ENCODE peak calls at places on chromosomes 4 and X, in ten cellular contexts. R, D, X, M, H, P, C, A, O and J are unnamed samples.

GRCh38 chr4:2262145-2262943 is 435 bp upstream of the MXD4 start:
- DNase-seq in R (peak; percentile 98), D (peak; percentile 99), X (peak; percentile 96), M (peak; percentile 97), H (peak; percentile 100), P (peak; percentile 100), C (peak; percentile 100), A (peak; percentile 99), O (peak; percentile 99), J (peak; percentile 99)

GRCh38 chrX:130543603-130544002 is 141.8 kb downstream of the RBMX2 start:
- DNase-seq in R (no peak), D (no peak), X (no peak), M (no peak), H (no peak), P (no peak), C (no peak), A (no peak), O (no peak), J (no peak)

GRCh38 chrX:151009582-151009981 is 26.4 kb downstream of the HMGB3 start:
- DNase-seq in R (no peak), D (no peak), X (no peak), M (no peak), H (no peak), P (no peak), C (no peak), A (no peak), O (peak; percentile 11), J (no peak)

GRCh38 chr4:40196724-40197281 is at the start of gene RHOH:
- DNase-seq in R (no peak), D (no peak), X (no peak), M (peak; percentile 82), H (no peak), P (peak; percentile 91), C (no peak), A (no peak), O (peak; percentile 76), J (no peak)

GRCh38 chr4:22634541-22635181 is 58.1 kb upstream of the GBA3 start:
- DNase-seq in R (peak; percentile 7), D (no peak), X (no peak), M (no peak), H (no peak), P (no peak), C (peak; percentile 7), A (no peak), O (no peak), J (peak; percentile 18)

GRCh38 chrX:39601193-39602085 is 496.3 kb downstream of the BCOR start:
- DNase-seq in R (no peak), D (no peak), X (no peak), M (no peak), H (no peak), P (no peak), C (no peak), A (no peak), O (no peak), J (no peak)

GRCh38 chrX:68204639-68205038 is 228.7 kb downstream of the OPHN1 start:
- DNase-seq in R (no peak), D (no peak), X (no peak), M (no peak), H (no peak), P (no peak), C (no peak), A (no peak), O (no peak), J (no peak)

GRCh38 chrX:41334866-41335589 is 1.1 kb downstream of the DDX3X start:
- DNase-seq in R (peak; percentile 54), D (peak; percentile 42), X (peak; percentile 31), M (peak; percentile 46), H (peak; percentile 76), P (peak; percentile 81), C (peak; percentile 64), A (no peak), O (peak; percentile 70), J (peak; percentile 77)

GRCh38 chr4:142547974-142548373 is 298.1 kb downstream of the INPP4B start:
- DNase-seq in R (peak; percentile 21), D (no peak), X (no peak), M (no peak), H (no peak), P (no peak), C (peak; percentile 18), A (no peak), O (no peak), J (no peak)

GRCh38 chr4:52312722-52313121 is 261.6 kb downstream of the SPATA18 start:
- DNase-seq in R (no peak), D (no peak), X (peak; percentile 16), M (no peak), H (no peak), P (no peak), C (no peak), A (no peak), O (no peak), J (no peak)

GRCh38 chr4:129064717-129065116 is 28.6 kb downstream of the SCLT1 start:
- DNase-seq in R (peak; percentile 17), D (peak; percentile 34), X (no peak), M (no peak), H (no peak), P (no peak), C (peak; percentile 60), A (no peak), O (no peak), J (no peak)

GRCh38 chr4:2825740-2826139 is 17.9 kb upstream of the ADD1 start:
- DNase-seq in R (no peak), D (no peak), X (no peak), M (no peak), H (no peak), P (peak; percentile 34), C (no peak), A (no peak), O (no peak), J (no peak)

GRCh38 chr4:22170353-22170752 is 221.8 kb upstream of the KCNIP4 start:
- DNase-seq in R (peak; percentile 47), D (peak; percentile 62), X (no peak), M (no peak), H (no peak), P (no peak), C (peak; percentile 70), A (no peak), O (no peak), J (no peak)

GRCh38 chr4:156763511-156763910 is 208.1 kb downstream of the PDGFC start:
- DNase-seq in R (no peak), D (no peak), X (peak; percentile 8), M (no peak), H (no peak), P (no peak), C (no peak), A (no peak), O (no peak), J (no peak)

GRCh38 chr4:100880012-100880411 is 362.2 kb upstream of the EMCN start:
- DNase-seq in R (no peak), D (no peak), X (peak; percentile 13), M (no peak), H (no peak), P (no peak), C (no peak), A (no peak), O (no peak), J (no peak)

GRCh38 chr4:130056286-130056685 is 960.3 kb downstream of the C4orf33 start:
- DNase-seq in R (no peak), D (no peak), X (no peak), M (no peak), H (no peak), P (no peak), C (no peak), A (no peak), O (no peak), J (no peak)

GRCh38 chr4:153115322-153116100 is 88.7 kb upstream of the TRIM2 start:
- DNase-seq in R (peak; percentile 66), D (peak; percentile 82), X (no peak), M (peak; percentile 32), H (peak; percentile 56), P (peak; percentile 75), C (peak; percentile 59), A (no peak), O (peak; percentile 37), J (peak; percentile 43)

GRCh38 chr4:61200195-61200990 is at the start of gene ADGRL3:
- DNase-seq in R (peak; percentile 43), D (peak; percentile 19), X (peak; percentile 77), M (peak; percentile 34), H (no peak), P (peak; percentile 41), C (peak; percentile 42), A (peak; percentile 6), O (no peak), J (peak; percentile 54)

GRCh38 chr4:183960912-183961569 is 55.9 kb downstream of the STOX2 start:
- DNase-seq in R (no peak), D (no peak), X (no peak), M (no peak), H (no peak), P (no peak), C (no peak), A (no peak), O (peak; percentile 25), J (no peak)

GRCh38 chr4:38667005-38667771 is 3.2 kb downstream of the KLF3 start:
- DNase-seq in R (peak; percentile 89), D (peak; percentile 97), X (peak; percentile 84), M (peak; percentile 97), H (peak; percentile 96), P (peak; percentile 93), C (peak; percentile 100), A (peak; percentile 21), O (peak; percentile 87), J (peak; percentile 97)